ENCODE peak calls at places on chromosomes 5 and 9, in six cellular contexts. F is heart right ventricle; V is AG04450; U is activated CD4-positive, CD25-positive, alpha-beta regulatory T cell; X is EL; L is iPS-NIHi11. W is an unnamed sample.
A peak's percentile ranks its signal among the peaks of the same experiment; 100 is the strongest.

GRCh38 chr5:95870105-95870672 is 47.7 kb upstream of the GLRX start:
- DNase-seq in U (peak; percentile 20), L (no peak), F (no peak), V (no peak), X (no peak), W (no peak)

GRCh38 chr5:180595381-180596114 is 4.2 kb upstream of the SCGB3A1 start:
- DNase-seq in X (no peak), U (no peak), L (no peak), V (no peak), F (no peak), W (peak; percentile 5)

GRCh38 chr9:129328357-129329103 is 150.5 kb upstream of the IER5L start:
- DNase-seq in V (no peak), X (no peak), L (no peak), F (no peak), U (no peak), W (no peak)

GRCh38 chr5:146565764-146566163 is 49.8 kb upstream of the GPR151 start:
- DNase-seq in F (peak; percentile 29), L (peak; percentile 90), U (no peak), X (peak; percentile 80), V (peak; percentile 3), W (peak; percentile 60)

GRCh38 chr5:13553896-13554295 is 390.6 kb downstream of the DNAH5 start:
- DNase-seq in X (peak; percentile 26), F (no peak), L (peak; percentile 80), V (no peak), U (no peak), W (peak; percentile 7)

GRCh38 chr9:76161546-76161945 is 232.7 kb downstream of the RFK start:
- DNase-seq in F (peak; percentile 20), U (no peak), L (no peak), X (peak; percentile 9), V (peak; percentile 81), W (no peak)

GRCh38 chr5:53877243-53877642 is 316.8 kb downstream of the NDUFS4 start:
- DNase-seq in L (no peak), X (peak; percentile 82), F (no peak), U (no peak), V (peak; percentile 32), W (no peak)

GRCh38 chr9:120985759-120986353 is 59.3 kb upstream of the TRAF1 start:
- DNase-seq in U (no peak), L (peak; percentile 38), X (peak; percentile 51), F (peak; percentile 11), V (peak; percentile 38), W (peak; percentile 39)

GRCh38 chr9:135815433-135816178 is 91.7 kb downstream of the CAMSAP1 start:
- DNase-seq in F (no peak), X (no peak), V (no peak), U (no peak), L (no peak), W (no peak)

GRCh38 chr5:138444078-138444773 is 5.4 kb downstream of the REEP2 start:
- DNase-seq in L (no peak), F (no peak), X (no peak), U (no peak), V (no peak), W (no peak)

GRCh38 chr9:17291766-17292165 is 156.9 kb downstream of the CNTLN start:
- DNase-seq in V (no peak), U (no peak), F (no peak), L (no peak), X (peak; percentile 26), W (no peak)

GRCh38 chr9:134991808-134992754 is 74.4 kb upstream of the FCN1 start:
- DNase-seq in X (no peak), F (no peak), V (no peak), U (no peak), L (no peak), W (no peak)

GRCh38 chr5:68344447-68345111 is 129.0 kb downstream of the PIK3R1 start:
- DNase-seq in L (no peak), V (no peak), F (no peak), X (peak; percentile 75), U (no peak), W (no peak)

GRCh38 chr5:143887302-143887638 is 75.3 kb downstream of the HMHB1 start:
- DNase-seq in X (peak; percentile 72), U (no peak), L (no peak), V (no peak), F (peak; percentile 41), W (no peak)

GRCh38 chr9:136394312-136395305 is 5.4 kb downstream of the SNAPC4 start:
- DNase-seq in F (no peak), L (no peak), X (no peak), U (no peak), V (no peak), W (no peak)

GRCh38 chr5:135482383-135482933 is 30.3 kb upstream of the TIFAB start:
- DNase-seq in X (no peak), F (no peak), L (no peak), U (no peak), V (no peak), W (no peak)

GRCh38 chr9:19720374-19720773 is 68.5 kb downstream of the SLC24A2 start:
- DNase-seq in U (no peak), F (peak; percentile 5), X (peak; percentile 15), L (peak; percentile 59), V (no peak), W (peak; percentile 53)

GRCh38 chr9:127629468-127630081 is 17.5 kb downstream of the STXBP1 start:
- DNase-seq in F (no peak), X (peak; percentile 21), V (no peak), L (peak; percentile 36), U (no peak), W (no peak)

GRCh38 chr9:90053027-90053426 is 448.2 kb downstream of the GADD45G start:
- DNase-seq in L (peak; percentile 45), V (no peak), X (no peak), F (no peak), U (no peak), W (peak; percentile 35)

GRCh38 chr5:17157916-17158529 is 59.4 kb upstream of the BASP1 start:
- DNase-seq in F (no peak), V (peak; percentile 96), L (no peak), U (no peak), X (peak; percentile 99), W (no peak)

W was measured in HEK293T.